ENCODE peak calls at places on chromosomes 5 and 9, in four cellular contexts. H is caudate nucleus; V is CD4-positive, alpha-beta T cell; N is stimulated activated CD4-positive, alpha-beta T cell treated with anti-CD3 and anti-CD28 coated beads, Interleukin-15, amount 100 ng/mL, for 1 hour. L is an unnamed sample.

GRCh38 chr9:136321561-136321960 is 5.8 kb upstream of the GPSM1 start:
- DNase-seq in H (no peak), V (no peak), N (no peak), L (no peak)

GRCh38 chr9:12956805-12957204 is 182.0 kb downstream of the LURAP1L start:
- DNase-seq in H (no peak), V (no peak), N (no peak), L (no peak)

GRCh38 chr9:123044556-123044955 is 11.1 kb downstream of the GPR21 start:
- DNase-seq in H (no peak), V (no peak), N (no peak), L (no peak)

GRCh38 chr9:87887661-87888480 is 5.2 kb downstream of the SPATA31E1 start:
- DNase-seq in H (no peak), V (no peak), N (no peak), L (no peak)

GRCh38 chr5:149108651-149109280 is 32.5 kb upstream of the ABLIM3 start:
- DNase-seq in H (no peak), V (no peak), N (no peak), L (no peak)

GRCh38 chr5:167244583-167244982 is 1046.9 kb upstream of the WWC1 start:
- DNase-seq in H (no peak), V (no peak), N (no peak), L (no peak)

GRCh38 chr5:75463726-75464125 is 47.7 kb downstream of the CERT1 start:
- DNase-seq in H (no peak), V (no peak), N (no peak), L (no peak)

GRCh38 chr5:91477408-91477807 is 94.3 kb upstream of the ARRDC3 start:
- DNase-seq in H (no peak), V (no peak), N (no peak), L (no peak)

GRCh38 chr5:72064801-72065570 is 42.3 kb upstream of the MAP1B start:
- DNase-seq in H (no peak), V (no peak), N (no peak), L (no peak)

GRCh38 chr5:58666598-58667595 is 84.0 kb downstream of the RAB3C start:
- DNase-seq in H (no peak), V (no peak), N (no peak), L (no peak)

GRCh38 chr9:120441446-120442279 is 138.3 kb downstream of the CDK5RAP2 start:
- DNase-seq in H (no peak), V (no peak), N (no peak), L (no peak)